ENCODE peak calls at places on chromosomes 13 and 19, in four cellular contexts. K, W, E and X are unnamed samples.

GRCh38 chr13:72751220-72751619 is 23.5 kb downstream of the BORA start:
- DNase-seq in K (no peak), W (no peak), E (no peak), X (no peak)

GRCh38 chr13:28501547-28501946 is 6.6 kb upstream of the FLT1 start:
- DNase-seq in K (no peak), W (no peak), E (no peak), X (no peak)

GRCh38 chr13:27960362-27961226 is 8.5 kb downstream of the CDX2 start:
- DNase-seq in K (peak), W (no peak), E (peak), X (no peak)

GRCh38 chr13:34070006-34070405 is 252.1 kb downstream of the RFC3 start:
- DNase-seq in K (no peak), W (no peak), E (no peak), X (no peak)

GRCh38 chr13:46684287-46685001 is 112.5 kb downstream of the ESD start:
- DNase-seq in K (no peak), W (no peak), E (peak), X (no peak)

GRCh38 chr19:2803486-2804155 is 16.0 kb upstream of the ZNF554 start:
- DNase-seq in K (no peak), W (no peak), E (no peak), X (no peak)

GRCh38 chr19:3102239-3103140 is 8.3 kb downstream of the GNA11 start:
- DNase-seq in K (no peak), W (no peak), E (no peak), X (no peak)

GRCh38 chr13:73667756-73668155 is 466.4 kb downstream of the KLF12 start:
- DNase-seq in K (no peak), W (no peak), E (peak), X (no peak)

GRCh38 chr13:32208860-32209259 is 106.3 kb downstream of the ZAR1L start:
- DNase-seq in K (no peak), W (no peak), E (no peak), X (no peak)

GRCh38 chr19:1567848-1568227 is 287 bp downstream of the MEX3D start:
- DNase-seq in K (no peak), W (no peak), E (no peak), X (peak)

GRCh38 chr19:10826846-10827245 is 9.2 kb downstream of the TMED1 start:
- DNase-seq in K (no peak), W (no peak), E (no peak), X (no peak)

GRCh38 chr13:91369432-91369831 is 21.9 kb downstream of the MIR17HG start:
- DNase-seq in K (no peak), W (no peak), E (no peak), X (no peak)

GRCh38 chr19:1455336-1456120 is 5.6 kb downstream of the APC2 start:
- DNase-seq in K (peak), W (no peak), E (peak), X (peak)

GRCh38 chr13:113917523-113918371 is 53.9 kb upstream of the GAS6 start:
- DNase-seq in K (peak), W (no peak), E (peak), X (no peak)

GRCh38 chr13:109707044-109707794 is 79.2 kb downstream of the IRS2 start:
- DNase-seq in K (peak), W (no peak), E (no peak), X (peak)